ENCODE peak calls at places on chromosome 19, in four cellular contexts. X, R, I and L are unnamed samples. For H3K36me3, the result is how much of the 10 kb centered on the place peaks cover.

GRCh38 chr19:15935167-15935702 is 906 bp upstream of the CYP4F11 start:
- DNase-seq in X (no peak), R (no peak), I (no peak), L (no peak)

GRCh38 chr19:1763648-1764292 is 10.5 kb downstream of the ONECUT3 start:
- DNase-seq in I (no peak), R (no peak), X (no peak), L (no peak)

GRCh38 chr19:4803736-4804695 is 12.5 kb downstream of the FEM1A start:
- DNase-seq in R (peak), X (no peak), I (peak), L (no peak)

GRCh38 chr19:39080431-39080830 is 3.7 kb upstream of the ACP7 start:
- DNase-seq in X (no peak), R (no peak), I (no peak), L (no peak)

GRCh38 chr19:5113101-5113557 is 144.2 kb downstream of the KDM4B start:
- DNase-seq in R (no peak), I (no peak), X (no peak), L (peak)

GRCh38 chr19:16581145-16581970 is 9.1 kb upstream of the SLC35E1 start:
- DNase-seq in I (peak), X (no peak), R (peak), L (no peak)

GRCh38 chr19:33040994-33041827 is 23.5 kb downstream of the RHPN2 start:
- DNase-seq in R (no peak), I (peak), X (peak), L (peak)

GRCh38 chr19:44111910-44112463 is 1.2 kb upstream of the ZNF225 start:
- DNase-seq in X (peak), I (no peak), R (no peak), L (peak)

GRCh38 chr19:43738780-43739211 is 16.0 kb downstream of the SMG9 start:
- DNase-seq in I (no peak), R (no peak), X (no peak), L (no peak)

GRCh38 chr19:37997911-37998344 is 90.9 kb downstream of the SIPA1L3 start:
- DNase-seq in R (no peak), I (no peak), X (peak), L (peak)

GRCh38 chr19:50978772-50979390 is 4.8 kb downstream of the KLK7 start:
- DNase-seq in R (no peak), X (no peak), I (no peak), L (no peak)

GRCh38 chr19:43675269-43675879 is 5.4 kb upstream of the PLAUR start:
- DNase-seq in R (no peak), X (peak), I (no peak), L (no peak)

GRCh38 chr19:2618611-2619010 is 83.9 kb downstream of the GNG7 start:
- DNase-seq in R (peak), X (no peak), I (peak), L (no peak)

GRCh38 chr19:33064778-33065550 is at the start of gene RHPN2:
- DNase-seq in X (no peak), I (peak), R (peak), L (no peak)

GRCh38 chr19:56221851-56222250 is 19.8 kb downstream of the ZSCAN5C start:
- DNase-seq in X (no peak), R (no peak), I (no peak), L (no peak)

GRCh38 chr19:56222901-56223300 is 20.8 kb downstream of the ZSCAN5C start:
- DNase-seq in X (no peak), I (no peak), R (no peak), L (no peak)

GRCh38 chr19:56223481-56223880 is 21.4 kb downstream of the ZSCAN5C start:
- DNase-seq in I (no peak), R (no peak), X (no peak), L (no peak)
- H3K36me3 ChIP-seq in I (under half), R (under half), X (under half), L (under half)

GRCh38 chr19:18913466-18913865 is 5.7 kb downstream of the COPE start:
- DNase-seq in X (no peak), I (no peak), R (no peak), L (no peak)

GRCh38 chr19:18912933-18913332 is 6.3 kb downstream of the COPE start:
- DNase-seq in I (no peak), R (no peak), X (no peak), L (no peak)

GRCh38 chr19:18919895-18920204 is 335 bp downstream of the DDX49 start:
- DNase-seq in I (no peak), X (no peak), R (no peak), L (no peak)

GRCh38 chr19:18919086-18919894 is at the start of the genes COPE and DDX49:
- DNase-seq in X (peak), I (peak), R (peak), L (peak)

GRCh38 chr19:18915639-18916038 is 3.5 kb downstream of the COPE start:
- DNase-seq in R (no peak), X (no peak), I (peak), L (no peak)
- TF ChIP-seq CTCF in R (peak), X (peak), I (peak), L (peak)

GRCh38 chr19:48051345-48052033 is 7.6 kb upstream of the CABP5 start:
- DNase-seq in R (no peak), X (no peak), I (no peak), L (no peak)

GRCh38 chr19:48053856-48054255 is 10.0 kb upstream of the CABP5 start:
- DNase-seq in I (no peak), R (no peak), X (no peak), L (no peak)

GRCh38 chr19:48053076-48053475 is 9.2 kb upstream of the CABP5 start:
- DNase-seq in X (no peak), I (no peak), R (no peak), L (no peak)
- H3K36me3 ChIP-seq in X (under half), I (under half), R (under half), L (under half)

DNA sequence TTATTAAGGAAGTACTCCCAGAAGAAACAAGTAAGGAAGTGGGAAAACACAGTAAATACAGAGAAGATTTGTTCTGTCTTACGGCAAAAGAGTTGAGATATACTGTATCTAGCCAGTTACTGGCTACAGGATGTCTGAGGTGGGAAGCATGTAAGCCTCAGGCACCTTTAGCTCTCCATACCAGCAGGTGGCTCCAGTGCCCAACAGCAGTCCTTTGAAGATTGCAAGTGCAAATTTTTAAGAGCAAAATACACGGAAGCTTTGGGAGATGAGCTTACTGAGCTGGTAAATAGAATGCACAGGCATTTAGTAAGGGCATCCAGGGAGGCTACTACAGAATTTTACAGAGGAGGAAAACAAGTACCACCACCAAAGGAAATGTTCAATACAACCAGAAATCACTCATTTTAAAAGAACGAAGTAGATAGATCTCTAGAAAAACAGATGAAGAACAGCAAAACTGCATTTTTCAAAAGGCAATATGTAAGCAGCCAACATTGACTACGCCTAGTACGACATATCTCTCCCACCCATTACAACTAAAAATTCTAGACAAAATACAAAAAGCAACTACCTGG is 57.9 kb upstream of the VSTM2B start:
- DNase-seq in X (peak), I (no peak), R (no peak), L (no peak)
- TF ChIP-seq CTCF in X (peak), I (no peak), R (no peak), L (peak)

GRCh38 chr19:49662011-49662410 is 3.6 kb downstream of the IRF3 start:
- DNase-seq in X (no peak), R (no peak), I (no peak), L (no peak)

GRCh38 chr19:49664171-49665070 is 1.2 kb downstream of the IRF3 start:
- DNase-seq in X (no peak), I (peak), R (peak), L (no peak)

GRCh38 chr19:49665301-49666119 is at the start of the genes BCL2L12 and IRF3:
- DNase-seq in R (peak), I (peak), X (peak), L (peak)

GRCh38 chr19:49660338-49660961 is 5.2 kb downstream of the IRF3 start:
- DNase-seq in I (no peak), R (no peak), X (no peak), L (no peak)

GRCh38 chr19:49663224-49663623 is 2.4 kb downstream of the IRF3 start:
- DNase-seq in X (no peak), R (no peak), I (no peak), L (no peak)
- H3K36me3 ChIP-seq in X (under half), R (under half), I (under half), L (under half)

GRCh38 chr19:7197760-7198696 is 96.2 kb downstream of the INSR start:
- DNase-seq in I (peak), X (peak), R (peak), L (peak)
- TF ChIP-seq CTCF in I (peak), X (no peak), R (peak), L (no peak)

GRCh38 chr19:45842198-45842597 is 20.7 kb downstream of the SYMPK start:
- DNase-seq in R (no peak), X (no peak), I (peak), L (no peak)
- H3K36me3 ChIP-seq in R (under half), X (under half), I (under half), L (under half)